ENCODE peak calls at places on chromosomes 6 and 20, in five cellular contexts. S is AML-193, R is HTR-8/SVneo, J is heart right ventricle, D is aorta. L is an unnamed sample.

GRCh38 chr6:85124472-85125428 is 325.1 kb upstream of the NT5E start:
- DNase-seq in S (no peak), R (no peak), J (no peak), D (no peak), L (no peak)

GRCh38 chr20:48875233-48875913 is 46.1 kb upstream of the ARFGEF2 start:
- DNase-seq in S (no peak), R (no peak), J (no peak), D (no peak), L (no peak)

GRCh38 chr6:169939554-169940164 is 188.2 kb downstream of the ERMARD start:
- DNase-seq in S (no peak), R (no peak), J (no peak), D (no peak), L (no peak)

GRCh38 chr20:9262653-9263194 is 193.8 kb downstream of the PLCB4 start:
- DNase-seq in S (no peak), R (no peak), J (no peak), D (no peak), L (no peak)

GRCh38 chr6:154579046-154579823 is 68.8 kb upstream of the CNKSR3 start:
- DNase-seq in S (no peak), R (no peak), J (no peak), D (no peak), L (no peak)

GRCh38 chr6:75849329-75850025 is 100.4 kb downstream of the MYO6 start:
- DNase-seq in S (no peak), R (no peak), J (no peak), D (no peak), L (no peak)

GRCh38 chr6:42159431-42160024 is 13.6 kb upstream of the GUCA1A start:
- DNase-seq in S (no peak), R (no peak), J (no peak), D (no peak), L (no peak)

GRCh38 chr6:56400273-56400672 is 152.9 kb upstream of the COL21A1 start:
- DNase-seq in S (no peak), R (no peak), J (no peak), D (no peak), L (no peak)

GRCh38 chr6:101303474-101303873 is 90.0 kb upstream of the GRIK2 start:
- DNase-seq in S (no peak), R (no peak), J (no peak), D (no peak), L (no peak)

GRCh38 chr6:155313602-155314091 is 637 bp downstream of the TFB1M start:
- DNase-seq in S (peak), R (peak), J (peak), D (no peak), L (no peak)

GRCh38 chr6:63943826-63944225 is 308.2 kb downstream of the PHF3 start:
- DNase-seq in S (no peak), R (no peak), J (no peak), D (no peak), L (no peak)

GRCh38 chr6:156889469-156889868 is 112.3 kb downstream of the ARID1B start:
- DNase-seq in S (no peak), R (no peak), J (no peak), D (no peak), L (no peak)

GRCh38 chr6:19354181-19354580 is 483.0 kb upstream of the ID4 start:
- DNase-seq in S (no peak), R (no peak), J (no peak), D (no peak), L (no peak)

GRCh38 chr6:137033828-137034227 is 10.9 kb downstream of the IL20RA start:
- DNase-seq in S (peak), R (no peak), J (no peak), D (no peak), L (peak)

GRCh38 chr6:149032599-149033405 is 284.7 kb upstream of the TAB2 start:
- DNase-seq in S (no peak), R (peak), J (no peak), D (no peak), L (peak)

GRCh38 chr6:42043787-42044475 is 6.4 kb upstream of the TAF8 start:
- DNase-seq in S (peak), R (peak), J (peak), D (peak), L (peak)

L was measured in SJCRH30.